ENCODE peak calls at places on chromosomes 3 and 15, in seven cellular contexts. W is PC-3, I is neural progenitor cell, O is OCI-LY7, C is MM.1S, F is GM23248, B is HCT116. J is an unnamed sample. For H3K4me1, the result is how much of the 10 kb centered on the place peaks cover.

GRCh38 chr15:41493205-41493901 is at the start of gene ITPKA:
- DNase-seq in W (peak), I (peak), O (peak), C (peak), F (peak), B (no peak), J (peak)

GRCh38 chr3:33789183-33789954 is 9.1 kb upstream of the PDCD6IP start:
- DNase-seq in W (no peak), I (peak), O (no peak), C (no peak), F (no peak), B (no peak), J (peak)

GRCh38 chr3:49616491-49616941 is 57.6 kb upstream of the APEH start:
- DNase-seq in W (no peak), I (peak), O (no peak), C (no peak), F (peak), B (no peak), J (peak)

GRCh38 chr15:89367485-89368451 is 33.1 kb upstream of the POLG start:
- DNase-seq in W (no peak), I (peak), O (no peak), C (no peak), F (no peak), B (no peak), J (peak)

GRCh38 chr15:39188930-39189329 is 391.9 kb upstream of the THBS1 start:
- DNase-seq in W (peak), I (no peak), O (no peak), C (no peak), F (peak), B (peak), J (no peak)

GRCh38 chr15:26771917-26772587 is 814 bp downstream of the GABRB3 start:
- DNase-seq in W (no peak), I (no peak), O (no peak), C (no peak), F (peak), B (no peak), J (peak)

GRCh38 chr3:149145926-149146325 is 16.5 kb downstream of the HPS3 start:
- DNase-seq in W (no peak), I (no peak), O (peak), C (peak), F (no peak), B (no peak), J (no peak)

GRCh38 chr3:127628788-127629456 is at the start of gene PODXL2:
- DNase-seq in W (peak), I (peak), O (peak), C (peak), F (peak), B (peak), J (peak)

GRCh38 chr15:31464216-31465082 is 137.8 kb downstream of the KLF13 start:
- DNase-seq in W (no peak), I (no peak), O (peak), C (no peak), F (no peak), B (no peak), J (no peak)

DNA sequence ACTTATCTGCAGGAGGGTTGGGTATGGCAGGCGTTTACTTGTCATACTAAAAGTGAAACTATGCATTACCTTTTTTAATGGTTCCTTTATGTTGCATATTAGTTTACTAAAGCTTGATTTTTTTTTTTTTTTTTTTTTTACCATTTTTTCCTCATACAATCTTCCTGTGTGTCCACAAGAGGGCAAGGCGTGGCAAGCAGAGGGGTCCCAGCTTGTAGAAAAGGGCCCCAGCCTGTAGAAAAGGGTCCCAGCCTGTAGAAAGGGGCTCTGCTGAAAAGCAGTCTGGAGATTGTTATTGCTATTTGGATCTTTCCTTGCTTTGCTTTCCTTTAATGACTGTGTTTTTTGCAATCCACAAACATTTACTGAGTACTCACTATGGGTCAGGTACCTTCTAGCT is 21.9 kb downstream of the MKRN2 start:
- DNase-seq in W (no peak), I (no peak), O (no peak), C (no peak), F (peak), B (no peak), J (no peak)
- H3K4me1 ChIP-seq in W (under half), I (under half), O (under half), C (under half), F (under half), B (under half), J (under half)

GRCh38 chr3:32401541-32402052 is 9.9 kb downstream of the CMTM7 start:
- DNase-seq in W (peak), I (peak), O (peak), C (peak), F (peak), B (no peak), J (peak)
- TF ChIP-seq EZH2phosphoT487 in W (peak), I (peak), O (no peak), C (no peak), F (no peak), B (no peak), J (no peak)

GRCh38 chr15:63879211-63879610 is 45.5 kb upstream of the HERC1 start:
- DNase-seq in W (no peak), I (peak), O (no peak), C (no peak), F (no peak), B (no peak), J (peak)

GRCh38 chr15:63881431-63881830 is 47.7 kb upstream of the HERC1 start:
- DNase-seq in W (no peak), I (no peak), O (peak), C (no peak), F (no peak), B (no peak), J (no peak)

GRCh38 chr15:63880744-63881143 is 47.0 kb upstream of the HERC1 start:
- DNase-seq in W (no peak), I (no peak), O (no peak), C (no peak), F (no peak), B (no peak), J (no peak)

GRCh38 chr15:63877713-63878271 is 44.0 kb upstream of the HERC1 start:
- DNase-seq in W (no peak), I (no peak), O (no peak), C (peak), F (no peak), B (no peak), J (no peak)

DNA sequence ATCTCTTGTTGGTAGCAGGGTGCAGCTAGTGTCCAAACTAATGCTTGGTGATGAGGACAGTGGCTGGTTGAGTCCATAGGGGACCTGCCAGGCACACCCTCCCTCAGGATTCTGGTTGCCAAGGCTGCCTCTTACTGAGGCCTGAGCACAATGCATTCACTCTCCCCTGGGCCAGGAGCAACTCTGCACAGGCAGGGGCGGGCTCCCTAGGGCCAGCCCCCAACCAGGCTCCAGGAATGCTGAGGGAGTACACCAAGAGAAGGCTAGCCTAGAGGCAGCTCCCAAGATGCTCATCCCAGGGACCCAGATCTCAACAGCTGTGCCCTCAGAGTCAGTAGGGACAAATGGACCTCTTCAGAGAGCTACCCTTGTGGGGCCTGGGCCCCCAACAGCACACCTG is 46.3 kb upstream of the HERC1 start:
- DNase-seq in W (no peak), I (no peak), O (no peak), C (no peak), F (no peak), B (no peak), J (no peak)
- H3K4me1 ChIP-seq in W (under half), I (under half), O (under half), C (under half), F (under half), B (under half), J (under half)

GRCh38 chr3:14290631-14291385 is 111.6 kb upstream of the SLC6A6 start:
- DNase-seq in W (no peak), I (no peak), O (no peak), C (no peak), F (no peak), B (no peak), J (peak)

GRCh38 chr3:14286887-14287496 is 108.4 kb downstream of the LSM3 start:
- DNase-seq in W (no peak), I (no peak), O (peak), C (peak), F (no peak), B (no peak), J (no peak)

GRCh38 chr3:14288833-14289451 is 110.3 kb downstream of the LSM3 start:
- DNase-seq in W (no peak), I (no peak), O (no peak), C (no peak), F (no peak), B (no peak), J (no peak)

GRCh38 chr3:14288168-14288788 is 109.7 kb downstream of the LSM3 start:
- DNase-seq in W (no peak), I (no peak), O (no peak), C (no peak), F (no peak), B (no peak), J (no peak)

GRCh38 chr3:14289590-14290453 is 111.2 kb downstream of the LSM3 start:
- DNase-seq in W (peak), I (no peak), O (no peak), C (no peak), F (peak), B (no peak), J (no peak)
- TF ChIP-seq EZH2phosphoT487 in W (no peak), I (no peak), O (no peak), C (no peak), F (no peak), B (no peak), J (no peak)